ENCODE peak calls at places on chromosome 3, in four cellular contexts. One of them, this sample, is unnamed.

GRCh38 chr3:49276475-49277356 is at the start of gene C3orf62:
- DNase-seq in stomach: peak
- DNase-seq in A549: peak
- DNase-seq in ovary: peak
- DNase-seq in this sample: peak

GRCh38 chr3:115401891-115402501 is 221.3 kb upstream of the GAP43 start:
- DNase-seq in ovary: no peak
- DNase-seq in A549: no peak
- DNase-seq in stomach: no peak
- DNase-seq in this sample: no peak

GRCh38 chr3:36944012-36944640 is 728 bp downstream of the TRANK1 start:
- DNase-seq in ovary: peak
- DNase-seq in A549: peak
- DNase-seq in stomach: peak
- DNase-seq in this sample: peak

GRCh38 chr3:123724306-123724705 is 139.5 kb upstream of the HACD2 start:
- DNase-seq in A549: no peak
- DNase-seq in ovary: no peak
- DNase-seq in stomach: no peak
- DNase-seq in this sample: no peak

GRCh38 chr3:150790621-150791020 is 27.7 kb upstream of the SIAH2 start:
- DNase-seq in stomach: no peak
- DNase-seq in A549: no peak
- DNase-seq in ovary: no peak
- DNase-seq in this sample: no peak

GRCh38 chr3:112321867-112322652 is 10.9 kb upstream of the CD200 start:
- DNase-seq in ovary: no peak
- DNase-seq in stomach: no peak
- DNase-seq in A549: no peak
- DNase-seq in this sample: no peak

GRCh38 chr3:1696654-1697275 is 401.9 kb upstream of the CNTN4 start:
- DNase-seq in ovary: no peak
- DNase-seq in stomach: no peak
- DNase-seq in A549: no peak
- DNase-seq in this sample: no peak

GRCh38 chr3:15486020-15486419 is 35.5 kb downstream of the COLQ start:
- DNase-seq in ovary: no peak
- DNase-seq in stomach: no peak
- DNase-seq in A549: no peak
- DNase-seq in this sample: no peak

GRCh38 chr3:184272269-184272668 is 3.6 kb upstream of the ECE2 start:
- DNase-seq in stomach: no peak
- DNase-seq in A549: no peak
- DNase-seq in ovary: no peak
- DNase-seq in this sample: no peak

GRCh38 chr3:123613543-123613942 is 28.7 kb upstream of the HACD2 start:
- DNase-seq in stomach: no peak
- DNase-seq in A549: no peak
- DNase-seq in ovary: no peak
- DNase-seq in this sample: no peak

GRCh38 chr3:11558002-11558401 is 85.7 kb downstream of the VGLL4 start:
- DNase-seq in stomach: no peak
- DNase-seq in A549: no peak
- DNase-seq in ovary: peak
- DNase-seq in this sample: no peak

GRCh38 chr3:73453676-73454075 is 171.1 kb downstream of the PDZRN3 start:
- DNase-seq in A549: no peak
- DNase-seq in stomach: no peak
- DNase-seq in ovary: no peak
- DNase-seq in this sample: no peak

GRCh38 chr3:195808741-195809290 is 2.9 kb downstream of the MUC4 start:
- DNase-seq in ovary: no peak
- DNase-seq in stomach: no peak
- DNase-seq in A549: no peak
- DNase-seq in this sample: peak

GRCh38 chr3:181941250-181941649 is 229.5 kb downstream of the SOX2 start:
- DNase-seq in A549: no peak
- DNase-seq in stomach: no peak
- DNase-seq in ovary: no peak
- DNase-seq in this sample: no peak

GRCh38 chr3:108719178-108719577 is 38.0 kb downstream of the RETNLB start:
- DNase-seq in ovary: no peak
- DNase-seq in stomach: no peak
- DNase-seq in A549: no peak
- DNase-seq in this sample: no peak

GRCh38 chr3:57007513-57008415 is 52.7 kb upstream of the SPATA12 start:
- DNase-seq in A549: peak
- DNase-seq in stomach: peak
- DNase-seq in ovary: peak
- DNase-seq in this sample: peak

GRCh38 chr3:146256851-146257486 is 6.1 kb upstream of the PLSCR4 start:
- DNase-seq in stomach: no peak
- DNase-seq in A549: no peak
- DNase-seq in ovary: no peak
- DNase-seq in this sample: no peak

GRCh38 chr3:50268703-50269451 is at the start of gene SEMA3B:
- DNase-seq in stomach: peak
- DNase-seq in A549: peak
- DNase-seq in ovary: peak
- DNase-seq in this sample: peak

GRCh38 chr3:10725846-10726245 is 90.2 kb upstream of the SLC6A11 start:
- DNase-seq in ovary: no peak
- DNase-seq in A549: no peak
- DNase-seq in stomach: no peak
- DNase-seq in this sample: no peak

GRCh38 chr3:193132923-193133463 is 108.0 kb upstream of the PLAAT1 start:
- DNase-seq in stomach: no peak
- DNase-seq in A549: no peak
- DNase-seq in ovary: no peak
- DNase-seq in this sample: no peak

GRCh38 chr3:189652042-189652441 is 20.9 kb downstream of the TP63 start:
- DNase-seq in ovary: no peak
- DNase-seq in stomach: no peak
- DNase-seq in A549: no peak
- DNase-seq in this sample: no peak

GRCh38 chr3:51975857-51976549 is 1.1 kb downstream of the ABHD14A start:
- DNase-seq in stomach: peak
- DNase-seq in ovary: peak
- DNase-seq in A549: no peak
- DNase-seq in this sample: peak

GRCh38 chr3:16548721-16549120 is 35.2 kb upstream of the RFTN1 start:
- DNase-seq in ovary: no peak
- DNase-seq in stomach: no peak
- DNase-seq in A549: no peak
- DNase-seq in this sample: no peak

GRCh38 chr3:86814918-86815655 is 175.9 kb downstream of the VGLL3 start:
- DNase-seq in ovary: no peak
- DNase-seq in stomach: no peak
- DNase-seq in A549: no peak
- DNase-seq in this sample: no peak

GRCh38 chr3:187925326-187925725 is 180.1 kb upstream of the BCL6 start:
- DNase-seq in stomach: no peak
- DNase-seq in A549: no peak
- DNase-seq in ovary: no peak
- DNase-seq in this sample: no peak

DNA sequence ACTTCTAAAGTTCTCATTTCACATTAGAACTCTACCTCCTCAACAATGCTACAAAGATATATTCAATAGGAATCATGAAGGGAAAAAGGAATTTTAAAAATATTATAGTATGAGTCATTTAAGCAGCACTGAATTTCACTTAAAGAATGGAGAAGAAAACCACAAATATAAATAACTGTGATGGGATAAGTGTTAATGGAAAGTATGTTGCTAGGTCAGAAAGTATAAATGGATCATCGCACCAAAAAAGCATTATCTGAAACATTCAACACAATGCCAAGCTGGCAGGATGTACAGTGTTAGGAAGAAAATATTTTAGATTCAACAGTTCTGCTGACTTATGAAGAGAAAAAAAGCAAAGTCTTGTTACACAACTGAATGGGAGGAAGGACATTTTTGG is 101.4 kb downstream of the TFG start:
- DNase-seq in stomach: no peak
- DNase-seq in A549: no peak
- DNase-seq in ovary: no peak
- DNase-seq in this sample: no peak
- H3K27ac ChIP-seq in stomach: no peak
- H3K27ac ChIP-seq in A549: no peak
- H3K27ac ChIP-seq in ovary: no peak
- H3K27ac ChIP-seq in this sample: no peak

GRCh38 chr3:179258820-179259219 is 7.9 kb upstream of the KCNMB3 start:
- DNase-seq in A549: no peak
- DNase-seq in ovary: no peak
- DNase-seq in stomach: no peak
- DNase-seq in this sample: no peak
- TF ChIP-seq EP300 in A549: no peak
- TF ChIP-seq EP300 in ovary: no peak
- TF ChIP-seq EP300 in stomach: no peak
- TF ChIP-seq EP300 in this sample: no peak

DNA sequence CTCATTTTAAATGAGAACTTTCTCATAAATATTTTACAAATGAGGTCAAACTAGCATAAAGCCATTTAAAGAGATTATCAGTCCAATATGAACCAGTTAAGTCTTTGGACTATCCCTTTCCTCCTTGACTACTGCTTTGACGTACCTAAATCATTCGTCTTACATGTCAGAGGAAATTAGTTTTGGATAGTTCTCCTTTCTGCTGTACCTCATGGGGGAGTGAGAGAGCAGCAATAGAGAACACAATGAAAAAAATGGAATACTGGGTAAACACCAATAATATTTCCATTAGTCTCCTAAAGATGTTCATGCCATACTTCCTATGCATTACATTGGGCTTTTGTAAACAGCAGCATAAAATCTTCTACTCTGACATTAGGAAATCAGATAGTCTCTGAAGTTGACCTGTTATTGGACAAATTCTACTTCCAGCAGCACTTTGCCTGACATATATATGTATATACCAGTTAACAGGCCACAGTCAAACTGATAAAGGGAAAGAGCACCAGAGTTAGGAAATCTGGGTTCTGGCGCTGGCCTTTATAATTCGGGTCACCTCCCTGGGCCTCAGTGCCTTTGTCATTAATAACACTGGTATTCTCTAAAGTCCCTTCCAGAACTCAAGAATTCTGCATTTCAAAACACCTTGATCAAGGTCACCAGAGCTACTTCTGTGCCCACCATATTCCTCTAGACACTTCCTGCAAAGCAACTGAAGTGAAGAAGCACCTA is 26.8 kb downstream of the TIMMDC1 start:
- DNase-seq in A549: no peak
- DNase-seq in ovary: no peak
- DNase-seq in stomach: no peak
- DNase-seq in this sample: no peak
- TF ChIP-seq CTCF in A549: peak
- TF ChIP-seq CTCF in ovary: no peak
- TF ChIP-seq CTCF in stomach: no peak
- TF ChIP-seq CTCF in this sample: no peak

GRCh38 chr3:172125053-172125452 is 85.7 kb downstream of the FNDC3B start:
- DNase-seq in ovary: no peak
- DNase-seq in stomach: no peak
- DNase-seq in A549: no peak
- DNase-seq in this sample: no peak
- H3K27ac ChIP-seq in ovary: no peak
- H3K27ac ChIP-seq in stomach: peak
- H3K27ac ChIP-seq in A549: peak
- H3K27ac ChIP-seq in this sample: peak

DNA sequence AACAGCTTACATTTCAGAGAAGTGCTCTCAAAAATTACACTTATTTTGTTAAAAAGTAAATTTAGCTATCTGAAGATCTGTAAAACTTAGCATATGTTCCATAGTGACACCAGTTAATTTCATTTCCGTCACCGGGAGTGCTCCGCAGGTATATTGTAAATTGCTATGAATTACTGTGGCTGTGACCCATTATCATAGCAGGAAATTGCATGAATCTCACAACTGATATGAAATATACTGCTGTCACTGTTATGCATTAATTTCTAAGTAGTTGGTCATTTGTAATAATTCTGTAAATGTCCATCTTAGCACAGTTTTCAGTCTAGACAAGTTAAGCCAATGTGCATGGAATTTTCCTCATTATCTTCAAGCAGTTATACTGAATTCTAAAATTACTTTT is 91.2 kb downstream of the EPHA3 start:
- DNase-seq in ovary: no peak
- DNase-seq in A549: no peak
- DNase-seq in stomach: no peak
- DNase-seq in this sample: no peak
- TF ChIP-seq EP300 in ovary: no peak
- TF ChIP-seq EP300 in A549: no peak
- TF ChIP-seq EP300 in stomach: no peak
- TF ChIP-seq EP300 in this sample: no peak

GRCh38 chr3:77536038-77536775 is 496.3 kb downstream of the ROBO2 start:
- DNase-seq in stomach: no peak
- DNase-seq in ovary: no peak
- DNase-seq in A549: no peak
- DNase-seq in this sample: no peak
- TF ChIP-seq CTCF in stomach: no peak
- TF ChIP-seq CTCF in ovary: no peak
- TF ChIP-seq CTCF in A549: no peak
- TF ChIP-seq CTCF in this sample: no peak

GRCh38 chr3:129310111-129310601 is 31.5 kb downstream of the HMCES start:
- DNase-seq in ovary: no peak
- DNase-seq in stomach: no peak
- DNase-seq in A549: no peak
- DNase-seq in this sample: no peak
- H3K27ac ChIP-seq in ovary: no peak
- H3K27ac ChIP-seq in stomach: peak
- H3K27ac ChIP-seq in A549: no peak
- H3K27ac ChIP-seq in this sample: no peak

GRCh38 chr3:169245631-169246030 is 417.9 kb downstream of the MECOM start:
- DNase-seq in stomach: no peak
- DNase-seq in A549: no peak
- DNase-seq in ovary: no peak
- DNase-seq in this sample: no peak
- TF ChIP-seq EP300 in stomach: no peak
- TF ChIP-seq EP300 in A549: no peak
- TF ChIP-seq EP300 in ovary: no peak
- TF ChIP-seq EP300 in this sample: no peak

This sample was measured in sigmoid colon.